ENCODE peak calls at places on chromosomes 1 and 21, in ten cellular contexts. One of them, this sample, is unnamed.

GRCh38 chr1:11576109-11576875 is 77.9 kb downstream of the FBXO2 start:
- DNase-seq in left colon: no peak
- DNase-seq in hepatic stellate cell: no peak
- DNase-seq in iPS-NIHi11: no peak
- DNase-seq in foreskin fibroblast: no peak
- DNase-seq in progenitor cell of endocrine pancreas: no peak
- DNase-seq in amniotic stem cell: no peak
- DNase-seq in stimulated activated CD4-positive, alpha-beta T cell treated with anti-CD3 and anti-CD28 coated beads, Interleukin-4, amount 100 ng/mL, for 48 hours: no peak
- DNase-seq in ascending aorta: no peak
- DNase-seq in NCI-H146: no peak
- DNase-seq in this sample: no peak

GRCh38 chr1:226788965-226789364 is 49.9 kb upstream of the ITPKB start:
- DNase-seq in foreskin fibroblast: no peak
- DNase-seq in iPS-NIHi11: no peak
- DNase-seq in amniotic stem cell: no peak
- DNase-seq in progenitor cell of endocrine pancreas: no peak
- DNase-seq in NCI-H146: no peak
- DNase-seq in left colon: no peak
- DNase-seq in hepatic stellate cell: no peak
- DNase-seq in ascending aorta: no peak
- DNase-seq in stimulated activated CD4-positive, alpha-beta T cell treated with anti-CD3 and anti-CD28 coated beads, Interleukin-4, amount 100 ng/mL, for 48 hours: no peak
- DNase-seq in this sample: no peak

GRCh38 chr1:24932284-24932683 is 2.2 kb upstream of the RUNX3 start:
- DNase-seq in stimulated activated CD4-positive, alpha-beta T cell treated with anti-CD3 and anti-CD28 coated beads, Interleukin-4, amount 100 ng/mL, for 48 hours: peak; percentile 45
- DNase-seq in iPS-NIHi11: peak; percentile 93
- DNase-seq in left colon: peak; percentile 64
- DNase-seq in progenitor cell of endocrine pancreas: peak; percentile 72
- DNase-seq in ascending aorta: no peak
- DNase-seq in foreskin fibroblast: peak; percentile 40
- DNase-seq in hepatic stellate cell: peak; percentile 80
- DNase-seq in amniotic stem cell: no peak
- DNase-seq in NCI-H146: no peak
- DNase-seq in this sample: peak; percentile 80

GRCh38 chr1:115545096-115545720 is 96.6 kb upstream of the VANGL1 start:
- DNase-seq in amniotic stem cell: no peak
- DNase-seq in ascending aorta: no peak
- DNase-seq in hepatic stellate cell: no peak
- DNase-seq in foreskin fibroblast: no peak
- DNase-seq in left colon: no peak
- DNase-seq in stimulated activated CD4-positive, alpha-beta T cell treated with anti-CD3 and anti-CD28 coated beads, Interleukin-4, amount 100 ng/mL, for 48 hours: no peak
- DNase-seq in progenitor cell of endocrine pancreas: no peak
- DNase-seq in iPS-NIHi11: no peak
- DNase-seq in NCI-H146: no peak
- DNase-seq in this sample: no peak

GRCh38 chr1:29478879-29479278 is 242.6 kb downstream of the PTPRU start:
- DNase-seq in foreskin fibroblast: no peak
- DNase-seq in NCI-H146: no peak
- DNase-seq in left colon: no peak
- DNase-seq in stimulated activated CD4-positive, alpha-beta T cell treated with anti-CD3 and anti-CD28 coated beads, Interleukin-4, amount 100 ng/mL, for 48 hours: no peak
- DNase-seq in hepatic stellate cell: no peak
- DNase-seq in amniotic stem cell: no peak
- DNase-seq in progenitor cell of endocrine pancreas: no peak
- DNase-seq in iPS-NIHi11: no peak
- DNase-seq in ascending aorta: no peak
- DNase-seq in this sample: no peak

GRCh38 chr1:43509740-43510375 is 20.8 kb upstream of the PTPRF start:
- DNase-seq in NCI-H146: no peak
- DNase-seq in foreskin fibroblast: no peak
- DNase-seq in hepatic stellate cell: no peak
- DNase-seq in ascending aorta: no peak
- DNase-seq in stimulated activated CD4-positive, alpha-beta T cell treated with anti-CD3 and anti-CD28 coated beads, Interleukin-4, amount 100 ng/mL, for 48 hours: no peak
- DNase-seq in iPS-NIHi11: no peak
- DNase-seq in amniotic stem cell: no peak
- DNase-seq in progenitor cell of endocrine pancreas: no peak
- DNase-seq in left colon: peak; percentile 56
- DNase-seq in this sample: peak; percentile 65

GRCh38 chr1:232291681-232292080 is 338.3 kb downstream of the SIPA1L2 start:
- DNase-seq in foreskin fibroblast: no peak
- DNase-seq in ascending aorta: no peak
- DNase-seq in stimulated activated CD4-positive, alpha-beta T cell treated with anti-CD3 and anti-CD28 coated beads, Interleukin-4, amount 100 ng/mL, for 48 hours: no peak
- DNase-seq in amniotic stem cell: no peak
- DNase-seq in progenitor cell of endocrine pancreas: no peak
- DNase-seq in left colon: peak; percentile 71
- DNase-seq in hepatic stellate cell: no peak
- DNase-seq in iPS-NIHi11: no peak
- DNase-seq in NCI-H146: no peak
- DNase-seq in this sample: no peak

GRCh38 chr1:202086579-202087350 is 36.0 kb upstream of the GPR37L1 start:
- DNase-seq in ascending aorta: no peak
- DNase-seq in hepatic stellate cell: no peak
- DNase-seq in stimulated activated CD4-positive, alpha-beta T cell treated with anti-CD3 and anti-CD28 coated beads, Interleukin-4, amount 100 ng/mL, for 48 hours: no peak
- DNase-seq in amniotic stem cell: no peak
- DNase-seq in left colon: peak; percentile 80
- DNase-seq in iPS-NIHi11: peak; percentile 50
- DNase-seq in progenitor cell of endocrine pancreas: no peak
- DNase-seq in NCI-H146: peak; percentile 34
- DNase-seq in foreskin fibroblast: no peak
- DNase-seq in this sample: no peak

GRCh38 chr1:84020151-84020550 is 21.2 kb upstream of the TTLL7 start:
- DNase-seq in ascending aorta: no peak
- DNase-seq in amniotic stem cell: no peak
- DNase-seq in NCI-H146: peak; percentile 3
- DNase-seq in stimulated activated CD4-positive, alpha-beta T cell treated with anti-CD3 and anti-CD28 coated beads, Interleukin-4, amount 100 ng/mL, for 48 hours: no peak
- DNase-seq in iPS-NIHi11: no peak
- DNase-seq in progenitor cell of endocrine pancreas: peak; percentile 9
- DNase-seq in left colon: no peak
- DNase-seq in foreskin fibroblast: no peak
- DNase-seq in hepatic stellate cell: no peak
- DNase-seq in this sample: no peak

GRCh38 chr1:116581323-116581885 is 10.6 kb upstream of the CD58 start:
- DNase-seq in iPS-NIHi11: no peak
- DNase-seq in foreskin fibroblast: no peak
- DNase-seq in left colon: no peak
- DNase-seq in ascending aorta: no peak
- DNase-seq in NCI-H146: no peak
- DNase-seq in hepatic stellate cell: no peak
- DNase-seq in stimulated activated CD4-positive, alpha-beta T cell treated with anti-CD3 and anti-CD28 coated beads, Interleukin-4, amount 100 ng/mL, for 48 hours: no peak
- DNase-seq in progenitor cell of endocrine pancreas: no peak
- DNase-seq in amniotic stem cell: no peak
- DNase-seq in this sample: no peak

GRCh38 chr1:41936107-41936506 is 17.4 kb upstream of the HIVEP3 start:
- DNase-seq in amniotic stem cell: no peak
- DNase-seq in hepatic stellate cell: no peak
- DNase-seq in NCI-H146: peak; percentile 94
- DNase-seq in stimulated activated CD4-positive, alpha-beta T cell treated with anti-CD3 and anti-CD28 coated beads, Interleukin-4, amount 100 ng/mL, for 48 hours: no peak
- DNase-seq in iPS-NIHi11: no peak
- DNase-seq in left colon: no peak
- DNase-seq in ascending aorta: no peak
- DNase-seq in progenitor cell of endocrine pancreas: no peak
- DNase-seq in foreskin fibroblast: peak; percentile 72
- DNase-seq in this sample: no peak

GRCh38 chr1:167922023-167922422 is 8.1 kb upstream of the ADCY10 start:
- DNase-seq in left colon: no peak
- DNase-seq in foreskin fibroblast: peak; percentile 59
- DNase-seq in progenitor cell of endocrine pancreas: no peak
- DNase-seq in amniotic stem cell: no peak
- DNase-seq in iPS-NIHi11: no peak
- DNase-seq in ascending aorta: no peak
- DNase-seq in stimulated activated CD4-positive, alpha-beta T cell treated with anti-CD3 and anti-CD28 coated beads, Interleukin-4, amount 100 ng/mL, for 48 hours: no peak
- DNase-seq in NCI-H146: no peak
- DNase-seq in hepatic stellate cell: peak; percentile 37
- DNase-seq in this sample: no peak

GRCh38 chr1:84089470-84090261 is 54.4 kb upstream of the PRKACB start:
- DNase-seq in NCI-H146: no peak
- DNase-seq in iPS-NIHi11: no peak
- DNase-seq in stimulated activated CD4-positive, alpha-beta T cell treated with anti-CD3 and anti-CD28 coated beads, Interleukin-4, amount 100 ng/mL, for 48 hours: no peak
- DNase-seq in foreskin fibroblast: peak; percentile 67
- DNase-seq in progenitor cell of endocrine pancreas: no peak
- DNase-seq in amniotic stem cell: no peak
- DNase-seq in ascending aorta: no peak
- DNase-seq in hepatic stellate cell: no peak
- DNase-seq in left colon: no peak
- DNase-seq in this sample: no peak

GRCh38 chr1:71745326-71745725 is 537.0 kb downstream of the NEGR1 start:
- DNase-seq in left colon: no peak
- DNase-seq in foreskin fibroblast: peak; percentile 28
- DNase-seq in hepatic stellate cell: no peak
- DNase-seq in iPS-NIHi11: no peak
- DNase-seq in NCI-H146: no peak
- DNase-seq in stimulated activated CD4-positive, alpha-beta T cell treated with anti-CD3 and anti-CD28 coated beads, Interleukin-4, amount 100 ng/mL, for 48 hours: no peak
- DNase-seq in ascending aorta: no peak
- DNase-seq in progenitor cell of endocrine pancreas: no peak
- DNase-seq in amniotic stem cell: no peak
- DNase-seq in this sample: no peak

GRCh38 chr1:220335668-220336067 is 63.4 kb upstream of the RAB3GAP2 start:
- DNase-seq in NCI-H146: no peak
- DNase-seq in progenitor cell of endocrine pancreas: no peak
- DNase-seq in foreskin fibroblast: no peak
- DNase-seq in left colon: no peak
- DNase-seq in hepatic stellate cell: no peak
- DNase-seq in amniotic stem cell: no peak
- DNase-seq in stimulated activated CD4-positive, alpha-beta T cell treated with anti-CD3 and anti-CD28 coated beads, Interleukin-4, amount 100 ng/mL, for 48 hours: no peak
- DNase-seq in ascending aorta: no peak
- DNase-seq in iPS-NIHi11: no peak
- DNase-seq in this sample: peak; percentile 98

GRCh38 chr1:234478152-234478480 is 863 bp downstream of the TARBP1 start:
- DNase-seq in progenitor cell of endocrine pancreas: peak; percentile 52
- DNase-seq in amniotic stem cell: no peak
- DNase-seq in iPS-NIHi11: peak; percentile 82
- DNase-seq in hepatic stellate cell: peak; percentile 47
- DNase-seq in ascending aorta: no peak
- DNase-seq in stimulated activated CD4-positive, alpha-beta T cell treated with anti-CD3 and anti-CD28 coated beads, Interleukin-4, amount 100 ng/mL, for 48 hours: peak; percentile 59
- DNase-seq in left colon: peak; percentile 84
- DNase-seq in foreskin fibroblast: peak; percentile 75
- DNase-seq in NCI-H146: peak; percentile 78
- DNase-seq in this sample: peak; percentile 90

GRCh38 chr1:152251391-152251790 is 27.4 kb upstream of the HRNR start:
- DNase-seq in foreskin fibroblast: no peak
- DNase-seq in iPS-NIHi11: no peak
- DNase-seq in left colon: no peak
- DNase-seq in ascending aorta: no peak
- DNase-seq in NCI-H146: no peak
- DNase-seq in amniotic stem cell: no peak
- DNase-seq in progenitor cell of endocrine pancreas: no peak
- DNase-seq in hepatic stellate cell: no peak
- DNase-seq in stimulated activated CD4-positive, alpha-beta T cell treated with anti-CD3 and anti-CD28 coated beads, Interleukin-4, amount 100 ng/mL, for 48 hours: no peak
- DNase-seq in this sample: no peak

GRCh38 chr1:247096544-247096943 is 7.6 kb downstream of the ZNF669 start:
- DNase-seq in hepatic stellate cell: no peak
- DNase-seq in progenitor cell of endocrine pancreas: no peak
- DNase-seq in left colon: no peak
- DNase-seq in amniotic stem cell: no peak
- DNase-seq in foreskin fibroblast: no peak
- DNase-seq in ascending aorta: no peak
- DNase-seq in stimulated activated CD4-positive, alpha-beta T cell treated with anti-CD3 and anti-CD28 coated beads, Interleukin-4, amount 100 ng/mL, for 48 hours: no peak
- DNase-seq in NCI-H146: no peak
- DNase-seq in iPS-NIHi11: no peak
- DNase-seq in this sample: no peak

GRCh38 chr1:173152585-173152984 is 54.5 kb downstream of the TNFSF4 start:
- DNase-seq in hepatic stellate cell: no peak
- DNase-seq in amniotic stem cell: no peak
- DNase-seq in stimulated activated CD4-positive, alpha-beta T cell treated with anti-CD3 and anti-CD28 coated beads, Interleukin-4, amount 100 ng/mL, for 48 hours: no peak
- DNase-seq in iPS-NIHi11: no peak
- DNase-seq in ascending aorta: no peak
- DNase-seq in progenitor cell of endocrine pancreas: no peak
- DNase-seq in foreskin fibroblast: no peak
- DNase-seq in left colon: no peak
- DNase-seq in NCI-H146: no peak
- DNase-seq in this sample: no peak

GRCh38 chr1:203271018-203271743 is 34.1 kb upstream of the BTG2 start:
- DNase-seq in hepatic stellate cell: peak; percentile 64
- DNase-seq in left colon: peak; percentile 75
- DNase-seq in iPS-NIHi11: peak; percentile 52
- DNase-seq in amniotic stem cell: peak; percentile 32
- DNase-seq in stimulated activated CD4-positive, alpha-beta T cell treated with anti-CD3 and anti-CD28 coated beads, Interleukin-4, amount 100 ng/mL, for 48 hours: no peak
- DNase-seq in foreskin fibroblast: peak; percentile 83
- DNase-seq in progenitor cell of endocrine pancreas: no peak
- DNase-seq in NCI-H146: peak; percentile 31
- DNase-seq in ascending aorta: no peak
- DNase-seq in this sample: peak; percentile 78

GRCh38 chr1:117095237-117095636 is 26.3 kb downstream of the TRIM45 start:
- DNase-seq in left colon: no peak
- DNase-seq in stimulated activated CD4-positive, alpha-beta T cell treated with anti-CD3 and anti-CD28 coated beads, Interleukin-4, amount 100 ng/mL, for 48 hours: no peak
- DNase-seq in ascending aorta: no peak
- DNase-seq in NCI-H146: no peak
- DNase-seq in hepatic stellate cell: no peak
- DNase-seq in amniotic stem cell: no peak
- DNase-seq in progenitor cell of endocrine pancreas: no peak
- DNase-seq in foreskin fibroblast: peak; percentile 69
- DNase-seq in iPS-NIHi11: no peak
- DNase-seq in this sample: no peak

GRCh38 chr1:234545512-234546386 is 64.2 kb downstream of the IRF2BP2 start:
- DNase-seq in ascending aorta: no peak
- DNase-seq in NCI-H146: peak; percentile 57
- DNase-seq in stimulated activated CD4-positive, alpha-beta T cell treated with anti-CD3 and anti-CD28 coated beads, Interleukin-4, amount 100 ng/mL, for 48 hours: no peak
- DNase-seq in foreskin fibroblast: no peak
- DNase-seq in amniotic stem cell: no peak
- DNase-seq in iPS-NIHi11: no peak
- DNase-seq in progenitor cell of endocrine pancreas: no peak
- DNase-seq in hepatic stellate cell: no peak
- DNase-seq in left colon: peak; percentile 5
- DNase-seq in this sample: no peak

GRCh38 chr1:5725406-5725805 is 266.8 kb downstream of the NPHP4 start:
- DNase-seq in foreskin fibroblast: no peak
- DNase-seq in hepatic stellate cell: no peak
- DNase-seq in left colon: no peak
- DNase-seq in NCI-H146: no peak
- DNase-seq in amniotic stem cell: no peak
- DNase-seq in iPS-NIHi11: no peak
- DNase-seq in progenitor cell of endocrine pancreas: no peak
- DNase-seq in ascending aorta: no peak
- DNase-seq in stimulated activated CD4-positive, alpha-beta T cell treated with anti-CD3 and anti-CD28 coated beads, Interleukin-4, amount 100 ng/mL, for 48 hours: no peak
- DNase-seq in this sample: peak; percentile 23

GRCh38 chr21:15841856-15842564 is 112.2 kb downstream of the USP25 start:
- DNase-seq in left colon: no peak
- DNase-seq in amniotic stem cell: peak; percentile 53
- DNase-seq in ascending aorta: no peak
- DNase-seq in NCI-H146: no peak
- DNase-seq in progenitor cell of endocrine pancreas: no peak
- DNase-seq in iPS-NIHi11: no peak
- DNase-seq in hepatic stellate cell: no peak
- DNase-seq in foreskin fibroblast: peak; percentile 62
- DNase-seq in stimulated activated CD4-positive, alpha-beta T cell treated with anti-CD3 and anti-CD28 coated beads, Interleukin-4, amount 100 ng/mL, for 48 hours: no peak
- DNase-seq in this sample: peak; percentile 10

GRCh38 chr1:46603858-46604549 is at the start of gene MKNK1:
- DNase-seq in iPS-NIHi11: peak; percentile 100
- DNase-seq in left colon: peak; percentile 99
- DNase-seq in ascending aorta: peak; percentile 87
- DNase-seq in amniotic stem cell: peak; percentile 87
- DNase-seq in stimulated activated CD4-positive, alpha-beta T cell treated with anti-CD3 and anti-CD28 coated beads, Interleukin-4, amount 100 ng/mL, for 48 hours: peak; percentile 98
- DNase-seq in foreskin fibroblast: peak; percentile 97
- DNase-seq in NCI-H146: peak; percentile 93
- DNase-seq in progenitor cell of endocrine pancreas: peak; percentile 99
- DNase-seq in hepatic stellate cell: peak; percentile 100
- DNase-seq in this sample: peak; percentile 100

GRCh38 chr1:202343652-202344349 is 2.1 kb upstream of the UBE2T start:
- DNase-seq in foreskin fibroblast: peak; percentile 61
- DNase-seq in stimulated activated CD4-positive, alpha-beta T cell treated with anti-CD3 and anti-CD28 coated beads, Interleukin-4, amount 100 ng/mL, for 48 hours: no peak
- DNase-seq in left colon: no peak
- DNase-seq in NCI-H146: peak; percentile 62
- DNase-seq in amniotic stem cell: peak; percentile 50
- DNase-seq in iPS-NIHi11: no peak
- DNase-seq in ascending aorta: no peak
- DNase-seq in progenitor cell of endocrine pancreas: no peak
- DNase-seq in hepatic stellate cell: peak; percentile 32
- DNase-seq in this sample: peak; percentile 72

GRCh38 chr1:248471154-248471553 is 2.0 kb upstream of the OR2T3 start:
- DNase-seq in NCI-H146: no peak
- DNase-seq in stimulated activated CD4-positive, alpha-beta T cell treated with anti-CD3 and anti-CD28 coated beads, Interleukin-4, amount 100 ng/mL, for 48 hours: no peak
- DNase-seq in ascending aorta: no peak
- DNase-seq in amniotic stem cell: no peak
- DNase-seq in foreskin fibroblast: no peak
- DNase-seq in iPS-NIHi11: no peak
- DNase-seq in progenitor cell of endocrine pancreas: no peak
- DNase-seq in hepatic stellate cell: no peak
- DNase-seq in left colon: no peak
- DNase-seq in this sample: no peak

GRCh38 chr1:11980676-11980972 is 380 bp downstream of the MFN2 start:
- DNase-seq in foreskin fibroblast: no peak
- DNase-seq in NCI-H146: no peak
- DNase-seq in left colon: no peak
- DNase-seq in amniotic stem cell: no peak
- DNase-seq in progenitor cell of endocrine pancreas: no peak
- DNase-seq in ascending aorta: no peak
- DNase-seq in iPS-NIHi11: no peak
- DNase-seq in stimulated activated CD4-positive, alpha-beta T cell treated with anti-CD3 and anti-CD28 coated beads, Interleukin-4, amount 100 ng/mL, for 48 hours: no peak
- DNase-seq in hepatic stellate cell: peak; percentile 24
- DNase-seq in this sample: peak; percentile 17

This sample was measured in RPMI8226.